ENCODE peak calls at places on chromosomes 11 and 22, in five cellular contexts. X is endodermal cell, L is AG04450, N is AG10803, J is HFF-Myc. H is an unnamed sample.

GRCh38 chr22:42648017-42648367 is 1.2 kb downstream of the CYB5R3 start:
- DNase-seq in X (no peak), L (no peak), N (no peak), J (no peak), H (no peak)

GRCh38 chr11:78374917-78375316 is 42.7 kb downstream of the GAB2 start:
- DNase-seq in X (no peak), L (no peak), N (no peak), J (no peak), H (no peak)

GRCh38 chr11:120057595-120058581 is 80.0 kb downstream of the TRIM29 start:
- DNase-seq in X (peak; percentile 89), L (no peak), N (peak; percentile 42), J (no peak), H (peak; percentile 68)

GRCh38 chr22:17243524-17243923 is 24.3 kb upstream of the ADA2 start:
- DNase-seq in X (no peak), L (no peak), N (no peak), J (no peak), H (no peak)

GRCh38 chr22:37182949-37183245 is 5.2 kb downstream of the C1QTNF6 start:
- DNase-seq in X (no peak), L (no peak), N (no peak), J (no peak), H (no peak)

GRCh38 chr11:28100665-28101064 is 7.3 kb downstream of the KIF18A start:
- DNase-seq in X (no peak), L (no peak), N (no peak), J (no peak), H (no peak)

GRCh38 chr22:35023692-35024363 is 42.1 kb upstream of the ISX start:
- DNase-seq in X (peak; percentile 97), L (no peak), N (peak; percentile 37), J (peak; percentile 1), H (no peak)

GRCh38 chr11:2387266-2387982 is 10.3 kb downstream of the CD81 start:
- DNase-seq in X (no peak), L (no peak), N (peak; percentile 53), J (no peak), H (no peak)

GRCh38 chr11:69992943-69993694 is 85.0 kb upstream of the ANO1 start:
- DNase-seq in X (no peak), L (no peak), N (no peak), J (no peak), H (no peak)

GRCh38 chr11:116787786-116788486 is at the start of gene ZPR1:
- DNase-seq in X (peak; percentile 88), L (no peak), N (peak; percentile 65), J (no peak), H (peak; percentile 95)

GRCh38 chr11:117690484-117691205 is 106.4 kb downstream of the DSCAML1 start:
- DNase-seq in X (no peak), L (no peak), N (no peak), J (peak; percentile 2), H (no peak)

GRCh38 chr11:95605271-95605940 is 184.2 kb downstream of the FAM76B start:
- DNase-seq in X (no peak), L (no peak), N (no peak), J (no peak), H (no peak)

GRCh38 chr11:19258651-19259230 is 18.0 kb upstream of the E2F8 start:
- DNase-seq in X (no peak), L (no peak), N (no peak), J (no peak), H (peak; percentile 34)

GRCh38 chr11:44564198-44564597 is 1.3 kb upstream of the CD82 start:
- DNase-seq in X (no peak), L (no peak), N (no peak), J (no peak), H (no peak)

GRCh38 chr11:72230764-72231365 is 6.3 kb downstream of the INPPL1 start:
- DNase-seq in X (peak; percentile 27), L (no peak), N (no peak), J (no peak), H (no peak)

GRCh38 chr22:16917144-16918003 is 90.6 kb downstream of the GAB4 start:
- DNase-seq in X (peak; percentile 93), L (no peak), N (peak; percentile 53), J (peak; percentile 7), H (no peak)

GRCh38 chr11:125367710-125368109 is 128.4 kb downstream of the FEZ1 start:
- DNase-seq in X (no peak), L (no peak), N (no peak), J (no peak), H (no peak)

GRCh38 chr22:36815558-36816337 is 1.1 kb downstream of the PVALB start:
- DNase-seq in X (no peak), L (no peak), N (no peak), J (no peak), H (no peak)

GRCh38 chr11:19193916-19194315 is 7.9 kb downstream of the CSRP3 start:
- DNase-seq in X (no peak), L (no peak), N (no peak), J (no peak), H (no peak)

GRCh38 chr11:15865212-15865987 is 490.9 kb downstream of the SOX6 start:
- DNase-seq in X (peak; percentile 33), L (no peak), N (no peak), J (no peak), H (no peak)

GRCh38 chr11:69245041-69245440 is 48.9 kb upstream of the MYEOV start:
- DNase-seq in X (peak; percentile 3), L (no peak), N (no peak), J (no peak), H (no peak)

GRCh38 chr22:32612834-32613233 is 138.2 kb downstream of the FBXO7 start:
- DNase-seq in X (no peak), L (no peak), N (no peak), J (no peak), H (no peak)

GRCh38 chr11:125603207-125603606 is 10.6 kb downstream of the STT3A start:
- DNase-seq in X (no peak), L (no peak), N (no peak), J (no peak), H (peak; percentile 1)

GRCh38 chr11:134370526-134371435 is 39.0 kb downstream of the GLB1L2 start:
- DNase-seq in X (no peak), L (no peak), N (no peak), J (no peak), H (no peak)

GRCh38 chr11:6321961-6322362 is 1.7 kb upstream of the CAVIN3 start:
- DNase-seq in X (peak; percentile 50), L (no peak), N (peak; percentile 55), J (no peak), H (no peak)

GRCh38 chr11:6319879-6320410 is 356 bp downstream of the CAVIN3 start:
- DNase-seq in X (peak; percentile 94), L (peak; percentile 82), N (peak; percentile 96), J (peak; percentile 79), H (peak; percentile 96)

GRCh38 chr11:6319001-6319878 is 1.1 kb downstream of the CAVIN3 start:
- DNase-seq in X (peak; percentile 79), L (no peak), N (peak; percentile 48), J (no peak), H (no peak)

GRCh38 chr11:6321356-6321755 is 1.1 kb upstream of the CAVIN3 start:
- DNase-seq in X (peak; percentile 51), L (no peak), N (no peak), J (no peak), H (no peak)

DNA sequence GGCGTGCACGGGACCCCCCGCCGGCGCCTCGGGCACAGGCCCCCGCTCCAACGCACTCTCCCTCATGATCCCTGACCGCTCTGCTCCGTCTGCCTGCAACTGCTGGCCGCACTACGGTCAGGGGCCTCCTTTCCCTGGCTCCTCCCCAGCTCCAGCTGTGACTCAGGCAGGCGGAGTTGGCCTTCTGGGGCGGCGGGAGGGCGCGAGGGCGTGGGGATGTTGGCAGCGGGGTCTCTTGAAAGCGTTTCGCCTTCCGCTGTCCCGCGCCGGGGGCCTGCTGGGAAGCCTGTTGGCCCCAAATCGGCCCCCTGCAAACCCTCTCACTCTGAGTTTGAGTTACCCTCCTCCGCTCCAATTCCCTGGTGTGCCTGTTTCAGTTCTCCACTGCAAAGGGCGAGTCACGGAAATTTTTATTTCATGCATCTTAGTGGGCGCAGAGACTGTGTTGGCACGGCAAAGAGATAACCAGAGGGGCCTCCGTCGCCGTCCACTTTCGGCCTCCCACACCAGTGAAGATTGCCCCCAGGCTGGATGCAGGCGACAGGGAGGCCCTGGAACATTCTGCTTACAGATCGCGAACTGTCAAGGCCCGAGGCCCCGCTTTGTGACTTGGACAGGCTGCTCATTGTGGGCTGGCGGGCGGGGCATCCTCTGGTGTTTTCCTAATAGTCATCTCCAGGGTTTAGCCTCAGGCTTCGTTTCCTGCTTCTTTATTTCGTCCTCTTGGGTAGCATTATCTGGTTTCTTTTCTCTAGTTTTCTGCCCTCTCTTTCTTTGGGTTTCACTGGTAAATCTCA is at the start of gene CAVIN3:
- DNase-seq in X (peak; percentile 93), L (peak; percentile 36), N (peak; percentile 83), J (no peak), H (peak; percentile 95)
- H3K4me3 ChIP-seq in X (peak within 1 kb of the TSS; percentile 94), L (peak within 1 kb of the TSS; percentile 78), N (peak within 1 kb of the TSS; percentile 87), J (peak within 1 kb of the TSS; percentile 71), H (peak within 1 kb of the TSS; percentile 74)

GRCh38 chr22:46365166-46365624 is 29.7 kb downstream of the TRMU start:
- DNase-seq in X (no peak), L (no peak), N (no peak), J (no peak), H (no peak)
- H3K4me3 ChIP-seq in X (no peak overlapping the region), L (no peak overlapping the region), N (no peak overlapping the region), J (no peak overlapping the region), H (no peak overlapping the region)

GRCh38 chr22:23497016-23497885 is 82.8 kb downstream of the IGLL1 start:
- DNase-seq in X (no peak), L (no peak), N (no peak), J (no peak), H (no peak)

GRCh38 chr22:23498811-23499798 is 81.0 kb downstream of the IGLL1 start:
- DNase-seq in X (peak; percentile 74), L (no peak), N (no peak), J (no peak), H (no peak)

GRCh38 chr22:23494593-23495266 is 85.4 kb downstream of the IGLL1 start:
- DNase-seq in X (no peak), L (no peak), N (no peak), J (no peak), H (no peak)

GRCh38 chr22:23495614-23496444 is 84.3 kb downstream of the IGLL1 start:
- DNase-seq in X (no peak), L (no peak), N (no peak), J (no peak), H (no peak)

GRCh38 chr22:23496445-23496833 is 83.7 kb downstream of the IGLL1 start:
- DNase-seq in X (no peak), L (no peak), N (no peak), J (no peak), H (no peak)
- H3K4me3 ChIP-seq in X (no peak overlapping the region), L (no peak overlapping the region), N (no peak overlapping the region), J (no peak overlapping the region), H (no peak overlapping the region)

DNA sequence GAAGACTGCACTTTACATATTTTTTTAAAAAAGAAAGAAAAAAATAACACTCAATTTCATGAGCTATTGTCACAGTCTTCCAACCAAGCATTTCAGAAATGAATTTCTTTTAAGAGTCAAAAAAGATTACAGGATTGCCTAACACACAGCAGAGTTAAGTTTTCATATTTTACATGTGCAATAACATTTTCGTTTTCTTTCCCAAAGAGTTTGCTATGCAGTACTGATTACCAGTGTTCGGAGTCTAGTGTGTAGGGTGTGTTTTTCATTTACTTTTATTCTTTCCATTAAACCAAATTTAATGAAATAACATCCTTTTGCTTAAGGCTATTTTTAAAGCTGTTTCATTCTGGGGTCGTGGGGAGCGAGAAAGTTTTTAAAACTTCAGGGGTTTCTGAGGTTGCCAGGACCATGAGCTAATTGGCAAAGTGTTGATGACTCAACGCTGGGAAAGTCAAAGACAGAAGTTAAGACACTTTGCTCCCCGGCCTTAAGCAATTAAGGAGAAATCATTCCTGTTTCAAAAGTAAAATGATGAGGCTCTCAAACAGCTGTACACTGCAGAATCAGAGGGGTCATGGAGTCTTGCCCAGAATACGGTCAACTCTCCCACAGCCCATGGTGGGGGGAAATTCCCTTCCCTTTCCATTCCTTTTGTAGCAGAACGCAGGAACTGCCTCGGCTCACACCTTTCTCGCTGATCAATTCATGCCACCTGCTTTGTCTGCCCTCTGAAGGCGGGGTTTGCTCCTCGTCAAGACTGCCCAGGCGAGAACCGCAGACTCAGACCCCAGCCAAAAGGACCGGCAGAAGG is 53.0 kb downstream of the MN1 start:
- DNase-seq in X (peak; percentile 89), L (no peak), N (peak; percentile 87), J (no peak), H (no peak)
- H3K4me3 ChIP-seq in X (no peak overlapping the region), L (peak overlapping the region; percentile 25), N (peak overlapping the region; percentile 37), J (peak overlapping the region; percentile 14), H (peak overlapping the region; percentile 27)

H was measured in esophagus muscularis mucosa.